ENCODE peak calls at places on chromosome 18, in five cellular contexts. One of them, this sample, is unnamed.
A peak's percentile ranks its signal among the peaks of the same experiment; 100 is the strongest.

GRCh38 chr18:39523281-39523680 is 1957.7 kb upstream of the CELF4 start:
- DNase-seq in body of pancreas: no peak
- DNase-seq in endodermal cell: no peak
- DNase-seq in esophagus squamous epithelium: no peak
- DNase-seq in GM06990: no peak
- DNase-seq in this sample: no peak

GRCh38 chr18:24488824-24489493 is 28.5 kb downstream of the HRH4 start:
- DNase-seq in body of pancreas: no peak
- DNase-seq in GM06990: no peak
- DNase-seq in endodermal cell: no peak
- DNase-seq in esophagus squamous epithelium: no peak
- DNase-seq in this sample: no peak

GRCh38 chr18:58792086-58792485 is 72.6 kb upstream of the ZNF532 start:
- DNase-seq in body of pancreas: no peak
- DNase-seq in esophagus squamous epithelium: no peak
- DNase-seq in GM06990: peak; percentile 35
- DNase-seq in endodermal cell: no peak
- DNase-seq in this sample: no peak

GRCh38 chr18:26714739-26715138 is 150.8 kb downstream of the AQP4 start:
- DNase-seq in GM06990: no peak
- DNase-seq in body of pancreas: no peak
- DNase-seq in esophagus squamous epithelium: no peak
- DNase-seq in endodermal cell: no peak
- DNase-seq in this sample: no peak

GRCh38 chr18:48546411-48546810 is 7.6 kb downstream of the CTIF start:
- DNase-seq in endodermal cell: peak; percentile 59
- DNase-seq in body of pancreas: no peak
- DNase-seq in esophagus squamous epithelium: no peak
- DNase-seq in GM06990: no peak
- DNase-seq in this sample: no peak

GRCh38 chr18:48852292-48852691 is 98.5 kb downstream of the SMAD7 start:
- DNase-seq in GM06990: no peak
- DNase-seq in esophagus squamous epithelium: no peak
- DNase-seq in body of pancreas: no peak
- DNase-seq in endodermal cell: no peak
- DNase-seq in this sample: no peak

GRCh38 chr18:48923746-48924580 is 26.8 kb downstream of the SMAD7 start:
- DNase-seq in body of pancreas: no peak
- DNase-seq in esophagus squamous epithelium: no peak
- DNase-seq in GM06990: no peak
- DNase-seq in endodermal cell: peak; percentile 48
- DNase-seq in this sample: peak; percentile 31

GRCh38 chr18:49690307-49690706 is 123.0 kb downstream of the ACAA2 start:
- DNase-seq in endodermal cell: no peak
- DNase-seq in GM06990: no peak
- DNase-seq in body of pancreas: no peak
- DNase-seq in esophagus squamous epithelium: no peak
- DNase-seq in this sample: no peak

GRCh38 chr18:41881285-41881684 is 73.7 kb upstream of the PIK3C3 start:
- DNase-seq in esophagus squamous epithelium: no peak
- DNase-seq in endodermal cell: no peak
- DNase-seq in body of pancreas: no peak
- DNase-seq in GM06990: no peak
- DNase-seq in this sample: no peak

GRCh38 chr18:56995579-56996194 is 151.2 kb upstream of the BOD1L2 start:
- DNase-seq in esophagus squamous epithelium: no peak
- DNase-seq in endodermal cell: peak; percentile 50
- DNase-seq in GM06990: no peak
- DNase-seq in body of pancreas: no peak
- DNase-seq in this sample: no peak

GRCh38 chr18:41532344-41533086 is 422.5 kb upstream of the PIK3C3 start:
- DNase-seq in body of pancreas: no peak
- DNase-seq in GM06990: no peak
- DNase-seq in esophagus squamous epithelium: no peak
- DNase-seq in endodermal cell: peak; percentile 55
- DNase-seq in this sample: no peak

GRCh38 chr18:10748641-10749040 is 222.8 kb downstream of the NAPG start:
- DNase-seq in body of pancreas: no peak
- DNase-seq in GM06990: no peak
- DNase-seq in esophagus squamous epithelium: no peak
- DNase-seq in endodermal cell: no peak
- DNase-seq in this sample: no peak

GRCh38 chr18:46810481-46811000 is 53.7 kb upstream of the ST8SIA5 start:
- DNase-seq in esophagus squamous epithelium: no peak
- DNase-seq in GM06990: no peak
- DNase-seq in body of pancreas: no peak
- DNase-seq in endodermal cell: no peak
- DNase-seq in this sample: no peak

GRCh38 chr18:40874233-40874632 is 1080.8 kb upstream of the PIK3C3 start:
- DNase-seq in body of pancreas: no peak
- DNase-seq in endodermal cell: no peak
- DNase-seq in GM06990: no peak
- DNase-seq in esophagus squamous epithelium: no peak
- DNase-seq in this sample: no peak

GRCh38 chr18:12939161-12939560 is 8.7 kb upstream of the SEH1L start:
- DNase-seq in endodermal cell: no peak
- DNase-seq in esophagus squamous epithelium: no peak
- DNase-seq in GM06990: no peak
- DNase-seq in body of pancreas: no peak
- DNase-seq in this sample: no peak
- H3K27me3 ChIP-seq in endodermal cell: no peaks in the 10 kb centered on the region
- H3K27me3 ChIP-seq in esophagus squamous epithelium: no peaks in the 10 kb centered on the region
- H3K27me3 ChIP-seq in GM06990: no peaks in the 10 kb centered on the region
- H3K27me3 ChIP-seq in body of pancreas: no peaks in the 10 kb centered on the region
- H3K27me3 ChIP-seq in this sample: no peaks in the 10 kb centered on the region

GRCh38 chr18:11750581-11751304 is 61.7 kb downstream of the GNAL start:
- DNase-seq in endodermal cell: no peak
- DNase-seq in GM06990: no peak
- DNase-seq in esophagus squamous epithelium: no peak
- DNase-seq in body of pancreas: no peak
- DNase-seq in this sample: no peak
- H3K27me3 ChIP-seq in endodermal cell: no peaks in the 10 kb centered on the region
- H3K27me3 ChIP-seq in GM06990: no peaks in the 10 kb centered on the region
- H3K27me3 ChIP-seq in esophagus squamous epithelium: no peaks in the 10 kb centered on the region
- H3K27me3 ChIP-seq in body of pancreas: no peaks in the 10 kb centered on the region
- H3K27me3 ChIP-seq in this sample: peaks cover 13% of the 10 kb centered on the region

GRCh38 chr18:69588301-69588700 is 187.6 kb downstream of the DOK6 start:
- DNase-seq in endodermal cell: no peak
- DNase-seq in GM06990: no peak
- DNase-seq in esophagus squamous epithelium: no peak
- DNase-seq in body of pancreas: no peak
- DNase-seq in this sample: no peak
- H3K27me3 ChIP-seq in endodermal cell: no peaks in the 10 kb centered on the region
- H3K27me3 ChIP-seq in GM06990: no peaks in the 10 kb centered on the region
- H3K27me3 ChIP-seq in esophagus squamous epithelium: no peaks in the 10 kb centered on the region
- H3K27me3 ChIP-seq in body of pancreas: no peaks in the 10 kb centered on the region
- H3K27me3 ChIP-seq in this sample: no peaks in the 10 kb centered on the region

GRCh38 chr18:5717241-5717640 is 173.4 kb upstream of the EPB41L3 start:
- DNase-seq in esophagus squamous epithelium: no peak
- DNase-seq in body of pancreas: no peak
- DNase-seq in GM06990: no peak
- DNase-seq in endodermal cell: no peak
- DNase-seq in this sample: no peak

GRCh38 chr18:5720132-5720531 is 175.2 kb downstream of the TMEM200C start:
- DNase-seq in esophagus squamous epithelium: no peak
- DNase-seq in GM06990: no peak
- DNase-seq in body of pancreas: no peak
- DNase-seq in endodermal cell: no peak
- DNase-seq in this sample: no peak

DNA sequence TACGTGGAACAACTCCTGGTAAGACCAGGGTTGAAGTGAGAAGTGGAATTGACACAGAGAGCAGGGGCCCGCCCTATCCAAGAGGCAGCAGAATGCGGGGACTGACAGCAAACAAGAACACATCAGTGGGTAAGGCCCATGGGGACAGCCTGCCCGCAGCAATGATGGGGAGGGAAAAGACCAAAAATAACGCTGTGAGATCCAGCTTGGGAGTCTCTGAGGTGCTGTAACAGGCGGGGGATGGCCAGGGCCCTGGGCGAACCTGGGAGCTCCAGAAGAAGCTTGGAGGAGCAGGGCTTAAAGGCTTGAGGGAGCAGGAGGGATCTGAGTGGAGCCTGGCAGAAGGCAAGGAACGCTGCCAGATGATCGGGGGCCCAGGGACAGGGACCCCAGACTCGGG is 173.4 kb downstream of the TMEM200C start:
- DNase-seq in esophagus squamous epithelium: no peak
- DNase-seq in body of pancreas: no peak
- DNase-seq in GM06990: no peak
- DNase-seq in endodermal cell: no peak
- DNase-seq in this sample: no peak
- H3K27me3 ChIP-seq in esophagus squamous epithelium: no peaks in the 10 kb centered on the region
- H3K27me3 ChIP-seq in body of pancreas: no peaks in the 10 kb centered on the region
- H3K27me3 ChIP-seq in GM06990: no peaks in the 10 kb centered on the region
- H3K27me3 ChIP-seq in endodermal cell: no peaks in the 10 kb centered on the region
- H3K27me3 ChIP-seq in this sample: no peaks in the 10 kb centered on the region

GRCh38 chr18:13914170-13914569 is 1.2 kb downstream of the MC2R start:
- DNase-seq in body of pancreas: no peak
- DNase-seq in esophagus squamous epithelium: no peak
- DNase-seq in GM06990: no peak
- DNase-seq in endodermal cell: no peak
- DNase-seq in this sample: no peak

GRCh38 chr18:13914756-13915155 is 580 bp downstream of the MC2R start:
- DNase-seq in esophagus squamous epithelium: no peak
- DNase-seq in body of pancreas: no peak
- DNase-seq in GM06990: no peak
- DNase-seq in endodermal cell: no peak
- DNase-seq in this sample: no peak

GRCh38 chr18:13916559-13916958 is 1.2 kb upstream of the MC2R start:
- DNase-seq in esophagus squamous epithelium: no peak
- DNase-seq in endodermal cell: no peak
- DNase-seq in body of pancreas: no peak
- DNase-seq in GM06990: no peak
- DNase-seq in this sample: no peak

GRCh38 chr18:13915973-13916372 is 637 bp upstream of the MC2R start:
- DNase-seq in esophagus squamous epithelium: no peak
- DNase-seq in GM06990: no peak
- DNase-seq in endodermal cell: no peak
- DNase-seq in body of pancreas: peak; percentile 12
- DNase-seq in this sample: no peak

DNA sequence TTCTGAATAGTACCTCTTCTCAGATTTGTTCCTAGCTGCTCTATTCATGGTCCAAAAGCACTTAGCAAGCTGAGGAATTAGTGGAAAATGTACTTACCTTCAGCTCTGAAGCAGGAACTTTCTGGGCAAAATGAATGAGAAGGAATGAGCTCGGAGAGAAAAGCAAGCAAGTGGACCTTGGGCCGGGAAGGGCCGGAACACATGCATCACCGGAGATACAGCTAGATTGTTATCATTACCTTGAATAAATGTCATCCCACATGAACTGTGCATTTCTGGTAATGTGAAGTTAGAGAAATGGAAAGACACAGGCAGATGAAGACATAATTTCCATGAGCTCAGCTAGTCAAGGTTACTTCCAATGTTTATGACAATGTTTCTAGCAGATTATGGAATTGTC is at the start of gene MC2R:
- DNase-seq in esophagus squamous epithelium: no peak
- DNase-seq in body of pancreas: no peak
- DNase-seq in GM06990: no peak
- DNase-seq in endodermal cell: no peak
- DNase-seq in this sample: no peak
- H3K27me3 ChIP-seq in esophagus squamous epithelium: no peaks in the 10 kb centered on the region
- H3K27me3 ChIP-seq in body of pancreas: no peaks in the 10 kb centered on the region
- H3K27me3 ChIP-seq in GM06990: no peaks in the 10 kb centered on the region
- H3K27me3 ChIP-seq in endodermal cell: no peaks in the 10 kb centered on the region
- H3K27me3 ChIP-seq in this sample: no peaks in the 10 kb centered on the region

DNA sequence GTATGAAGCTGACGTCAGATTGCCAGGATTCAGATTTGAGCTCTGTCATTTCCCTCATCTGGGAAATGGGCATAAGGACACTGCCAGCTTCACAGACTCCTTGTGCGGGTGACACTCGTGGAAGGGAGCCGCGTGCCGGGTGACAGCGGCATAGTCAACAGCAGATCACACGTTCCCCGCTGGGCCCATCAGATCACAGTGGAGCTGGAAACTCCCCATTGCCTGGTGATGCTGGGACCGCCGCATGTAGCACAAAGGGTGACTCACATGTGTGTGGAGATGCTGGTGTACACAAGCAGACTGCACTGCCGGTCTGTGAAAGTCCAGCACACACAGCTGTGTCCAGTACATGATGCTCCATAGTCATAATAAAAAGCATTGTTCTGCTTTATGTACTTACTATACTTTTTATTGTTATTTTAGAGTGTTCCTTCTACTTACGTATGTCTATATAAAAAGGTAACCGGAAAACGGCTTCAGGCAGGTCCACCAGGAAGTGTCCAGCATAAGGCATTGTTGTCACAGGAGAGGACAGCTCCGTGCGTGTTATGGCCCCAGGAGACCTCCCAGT is 31.8 kb downstream of the SALL3 start:
- DNase-seq in body of pancreas: no peak
- DNase-seq in GM06990: no peak
- DNase-seq in endodermal cell: no peak
- DNase-seq in esophagus squamous epithelium: no peak
- DNase-seq in this sample: no peak
- H3K27me3 ChIP-seq in body of pancreas: no peaks in the 10 kb centered on the region
- H3K27me3 ChIP-seq in GM06990: no peaks in the 10 kb centered on the region
- H3K27me3 ChIP-seq in endodermal cell: no peaks in the 10 kb centered on the region
- H3K27me3 ChIP-seq in esophagus squamous epithelium: no peaks in the 10 kb centered on the region
- H3K27me3 ChIP-seq in this sample: no peaks in the 10 kb centered on the region

DNA sequence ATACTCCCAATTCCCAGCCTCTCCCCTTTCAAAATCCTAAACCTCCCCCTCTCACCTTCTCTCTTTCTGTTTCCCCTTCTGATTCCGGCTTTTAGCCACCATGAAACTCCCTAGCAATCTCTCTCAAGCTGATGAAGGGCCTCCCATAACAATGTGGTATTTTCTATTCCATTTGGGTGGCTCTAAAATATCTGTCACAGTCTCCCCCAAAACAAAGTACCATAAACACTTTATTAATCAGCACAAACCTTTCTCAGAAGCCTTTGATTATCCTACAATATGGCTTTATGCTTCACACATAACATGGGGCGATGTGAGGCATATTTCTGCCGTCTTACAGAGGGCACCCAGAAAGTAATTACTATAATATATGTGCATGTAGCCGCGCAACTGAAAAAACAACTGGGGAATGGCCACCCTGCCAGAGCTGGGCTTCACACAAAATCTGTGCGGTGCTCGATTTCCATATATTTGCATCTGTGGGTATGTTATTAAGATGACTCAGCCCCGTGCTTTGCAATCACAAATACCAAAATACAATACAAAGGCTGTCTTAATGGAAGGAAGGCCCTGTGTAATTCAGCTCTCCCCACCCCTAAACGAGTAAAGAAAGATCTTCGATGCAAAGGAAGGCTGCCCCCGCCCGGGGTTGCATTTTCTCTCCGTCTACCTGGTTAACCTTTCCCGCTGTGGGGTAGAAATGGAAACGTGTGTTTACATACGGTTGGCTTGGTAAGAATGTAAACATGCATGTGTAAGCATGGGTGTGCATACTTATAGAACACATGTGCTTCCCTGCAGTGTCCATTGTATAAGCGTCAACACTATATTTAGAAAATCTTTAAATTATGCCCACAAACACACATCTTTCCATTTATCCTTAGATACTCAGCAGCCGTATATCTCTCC is 81.4 kb downstream of the CELF4 start:
- DNase-seq in endodermal cell: peak; percentile 69
- DNase-seq in GM06990: no peak
- DNase-seq in esophagus squamous epithelium: no peak
- DNase-seq in body of pancreas: no peak
- DNase-seq in this sample: no peak
- H3K27me3 ChIP-seq in endodermal cell: peaks cover 47% of the 10 kb centered on the region
- H3K27me3 ChIP-seq in GM06990: peaks cover 3% of the 10 kb centered on the region
- H3K27me3 ChIP-seq in esophagus squamous epithelium: peaks cover 20% of the 10 kb centered on the region
- H3K27me3 ChIP-seq in body of pancreas: no peaks in the 10 kb centered on the region
- H3K27me3 ChIP-seq in this sample: peaks cover 19% of the 10 kb centered on the region